ENCODE peak calls at places on chromosomes 5 and 9, in nine cellular contexts. Z is mesendoderm; S is CD8-positive, alpha-beta T cell; B is stimulated activated CD4-positive, alpha-beta T cell treated with anti-CD3 and anti-CD28 coated beads, Interleukin-12 subunit alpha, Interleukin-12 subunit beta, amount 100 ng/mL, for 24 hours; H is IMR-90; I is ELF-1; P is mucosa of descending colon; Y is activated naive CD8-positive, alpha-beta T cell treated with anti-CD3 and anti-CD28 coated beads for 36 hours; A is anterior cingulate cortex. N is an unnamed sample.
A peak's percentile ranks its signal among the peaks of the same experiment; 100 is the strongest.

GRCh38 chr9:124799274-124800006 is 22.5 kb downstream of the OLFML2A start:
- DNase-seq in I (no peak), H (no peak), S (no peak), A (no peak), B (no peak), Z (no peak), P (no peak), Y (no peak), N (no peak)

GRCh38 chr5:124654418-124654817 is 92.0 kb downstream of the ZNF608 start:
- DNase-seq in Z (no peak), A (no peak), H (no peak), S (no peak), P (no peak), I (no peak), B (no peak), Y (no peak), N (no peak)

GRCh38 chr9:80114241-80114640 is 542.5 kb downstream of the TLE4 start:
- DNase-seq in S (no peak), H (no peak), Z (no peak), Y (no peak), I (no peak), P (no peak), A (no peak), B (no peak), N (no peak)

GRCh38 chr9:10525972-10526371 is 86.8 kb downstream of the PTPRD start:
- DNase-seq in A (no peak), B (no peak), Z (peak; percentile 54), I (no peak), H (no peak), Y (no peak), P (no peak), S (no peak), N (no peak)

GRCh38 chr5:159877894-159878448 is 38.3 kb upstream of the ADRA1B start:
- DNase-seq in I (peak; percentile 24), H (no peak), Y (no peak), Z (no peak), B (no peak), A (peak; percentile 9), P (peak; percentile 40), S (no peak), N (peak; percentile 45)

GRCh38 chr5:73647721-73648120 is 21.7 kb downstream of the ARHGEF28 start:
- DNase-seq in P (no peak), B (no peak), Y (no peak), A (no peak), I (no peak), Z (no peak), H (no peak), S (no peak), N (no peak)

GRCh38 chr5:11531805-11532204 is 372.4 kb downstream of the CTNND2 start:
- DNase-seq in Y (no peak), S (no peak), I (no peak), Z (no peak), H (no peak), B (no peak), A (no peak), P (no peak), N (no peak)

GRCh38 chr9:21804336-21804735 is 1.9 kb downstream of the MTAP start:
- DNase-seq in H (no peak), I (no peak), S (no peak), P (no peak), B (no peak), A (no peak), Z (no peak), Y (no peak), N (no peak)

GRCh38 chr5:174825587-174825986 is 101.2 kb downstream of the MSX2 start:
- DNase-seq in H (peak; percentile 11), A (no peak), Z (no peak), I (no peak), B (no peak), Y (no peak), S (no peak), P (no peak), N (no peak)

GRCh38 chr5:139670369-139671095 is 22.4 kb downstream of the CXXC5 start:
- DNase-seq in B (no peak), H (no peak), S (peak; percentile 34), Y (peak; percentile 52), P (no peak), A (no peak), I (no peak), Z (no peak), N (no peak)

GRCh38 chr5:32147236-32147635 is 26.9 kb downstream of the GOLPH3 start:
- DNase-seq in H (no peak), Z (no peak), P (no peak), I (no peak), Y (no peak), S (no peak), A (no peak), B (no peak), N (no peak)

GRCh38 chr5:3197237-3197636 is 398.4 kb upstream of the IRX1 start:
- DNase-seq in Y (no peak), Z (peak; percentile 45), P (no peak), H (no peak), S (no peak), A (no peak), B (no peak), I (no peak), N (no peak)

GRCh38 chr9:109297899-109298298 is 23.0 kb downstream of the EPB41L4B start:
- DNase-seq in A (no peak), S (no peak), I (no peak), Y (no peak), B (no peak), H (peak; percentile 66), Z (no peak), P (no peak), N (no peak)

GRCh38 chr9:121889990-121890563 is 203.0 kb downstream of the TTLL11 start:
- DNase-seq in S (no peak), P (no peak), Z (no peak), I (no peak), A (no peak), B (no peak), Y (no peak), H (peak; percentile 87), N (no peak)

GRCh38 chr5:177446184-177447065 is at the start of gene PRR7:
- DNase-seq in Y (peak; percentile 84), S (peak; percentile 74), H (peak; percentile 64), A (peak; percentile 45), P (peak; percentile 75), I (peak; percentile 61), Z (peak; percentile 64), B (peak; percentile 55), N (peak; percentile 49)

GRCh38 chr9:93634311-93635185 is 58.2 kb downstream of the PHF2 start:
- DNase-seq in S (no peak), Z (no peak), Y (no peak), A (no peak), I (no peak), B (no peak), P (no peak), H (no peak), N (no peak)

GRCh38 chr9:105912868-105913516 is 218.7 kb downstream of the TMEM38B start:
- DNase-seq in P (no peak), H (no peak), Z (peak; percentile 30), I (peak; percentile 30), Y (no peak), A (no peak), B (no peak), S (no peak), N (no peak)

GRCh38 chr9:98848450-98849149 is 41.1 kb downstream of the GALNT12 start:
- DNase-seq in H (peak; percentile 98), B (peak; percentile 79), Y (peak; percentile 77), Z (peak; percentile 94), P (peak; percentile 94), I (peak; percentile 88), S (peak; percentile 77), A (peak; percentile 45), N (peak; percentile 91)

GRCh38 chr5:176985516-176985915 is 21.1 kb downstream of the UIMC1 start:
- DNase-seq in S (peak; percentile 45), H (no peak), Z (no peak), P (no peak), A (no peak), I (no peak), B (no peak), Y (peak; percentile 14), N (no peak)